ENCODE peak calls at places on chromosomes 1 and 21, in five cellular contexts. F is A549, N is H1, U is K562, J is HepG2. O is an unnamed sample.

GRCh38 chr1:170562644-170563338 is 30.8 kb downstream of the GORAB start:
- DNase-seq in N (peak), F (peak), J (peak), U (peak), O (peak)

GRCh38 chr1:53070621-53071020 is 8.6 kb downstream of the PODN start:
- DNase-seq in J (no peak), F (no peak), U (no peak), N (no peak), O (no peak)

GRCh38 chr1:107525961-107526360 is 385.1 kb downstream of the NTNG1 start:
- DNase-seq in U (no peak), N (no peak), J (peak), F (no peak), O (no peak)

GRCh38 chr1:107526524-107527198 is 385.8 kb downstream of the NTNG1 start:
- DNase-seq in F (no peak), J (peak), U (no peak), N (no peak), O (no peak)

GRCh38 chr1:66778266-66778665 is 22.8 kb downstream of the INSL5 start:
- DNase-seq in J (no peak), F (no peak), U (no peak), N (no peak), O (no peak)

GRCh38 chr1:231866392-231867331 is 240.1 kb downstream of the DISC1 start:
- DNase-seq in N (peak), F (peak), J (peak), U (peak), O (peak)

GRCh38 chr1:82549851-82550250 is 749.1 kb downstream of the ADGRL2 start:
- DNase-seq in U (no peak), J (no peak), N (no peak), F (no peak), O (no peak)

GRCh38 chr1:94543003-94543402 is 1.4 kb upstream of the F3 start:
- DNase-seq in N (no peak), J (no peak), U (no peak), F (no peak), O (peak)

GRCh38 chr1:89794406-89794805 is 26.4 kb upstream of the LRRC8D start:
- DNase-seq in N (no peak), J (no peak), U (no peak), F (no peak), O (peak)

GRCh38 chr1:3319874-3320245 is 134.6 kb upstream of the ARHGEF16 start:
- DNase-seq in F (peak), J (peak), N (peak), U (peak), O (peak)

GRCh38 chr1:224700915-224701531 is 84.9 kb downstream of the CNIH3 start:
- DNase-seq in F (peak), U (peak), N (no peak), J (peak), O (peak)
- TF ChIP-seq MAFK in F (no peak), U (no peak), N (no peak), J (no peak), O (no peak)

GRCh38 chr1:87951852-87952251 is 623.2 kb downstream of the LMO4 start:
- DNase-seq in N (no peak), J (no peak), F (no peak), U (no peak), O (peak)
- TF ChIP-seq MAFK in N (no peak), J (no peak), F (no peak), U (no peak), O (no peak)

GRCh38 chr1:1173793-1174415 is at the start of gene TTLL10:
- DNase-seq in U (no peak), N (no peak), F (no peak), J (no peak), O (no peak)
- TF ChIP-seq MAFK in U (no peak), N (no peak), F (no peak), J (no peak), O (no peak)

GRCh38 chr1:42379794-42380616 is 587 bp upstream of the RIMKLA start:
- DNase-seq in N (no peak), U (peak), F (peak), J (peak), O (peak)

GRCh38 chr1:42386051-42386450 is 5.5 kb downstream of the RIMKLA start:
- DNase-seq in U (no peak), J (no peak), F (no peak), N (no peak), O (no peak)

GRCh38 chr1:42385283-42385682 is 4.7 kb downstream of the RIMKLA start:
- DNase-seq in J (no peak), U (no peak), N (no peak), F (peak), O (peak)

GRCh38 chr1:42381424-42381673 is 757 bp downstream of the RIMKLA start:
- DNase-seq in N (no peak), U (no peak), F (no peak), J (no peak), O (no peak)

DNA sequence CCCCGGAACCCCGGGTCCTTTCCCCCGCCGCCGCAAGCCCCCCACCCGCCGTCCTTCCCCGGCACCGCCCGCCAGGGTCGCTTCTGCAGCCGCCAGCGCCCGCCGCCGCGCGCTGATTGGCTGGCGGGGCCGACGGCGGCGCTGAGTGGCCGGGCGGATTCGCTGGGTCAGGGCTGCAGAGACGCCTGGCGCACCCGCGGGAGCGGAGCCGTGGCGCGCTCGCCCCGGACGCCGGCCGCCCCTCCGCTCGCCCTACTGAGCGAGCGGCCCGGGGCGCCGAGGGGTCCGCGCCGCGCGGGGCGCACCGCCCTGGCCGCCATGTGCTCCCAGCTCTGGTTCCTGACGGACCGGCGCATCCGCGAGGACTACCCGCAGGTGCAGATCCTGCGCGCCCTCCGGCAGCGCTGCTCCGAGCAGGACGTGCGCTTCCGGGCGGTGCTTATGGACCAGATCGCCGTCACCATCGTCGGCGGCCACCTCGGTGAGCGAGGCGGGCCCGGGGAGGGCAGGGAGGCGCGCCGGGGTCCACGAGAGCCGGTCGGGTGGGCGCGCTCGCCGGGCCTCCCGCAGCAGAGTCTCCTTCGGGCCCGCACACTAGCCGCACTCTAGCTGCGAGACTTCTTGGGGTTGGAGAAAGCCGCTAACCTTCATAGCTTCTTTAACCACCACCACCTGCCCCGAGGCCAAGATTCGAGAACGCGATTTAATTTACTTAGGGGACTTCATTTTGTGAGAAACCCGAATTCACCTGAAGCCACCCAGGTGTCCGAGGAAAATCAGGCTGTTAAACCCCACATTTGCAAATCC is at the start of gene RIMKLA:
- DNase-seq in U (peak), J (peak), F (peak), N (no peak), O (peak)
- TF ChIP-seq MAFK in U (no peak), J (no peak), F (no peak), N (no peak), O (no peak)

GRCh38 chr1:27525296-27526271 is 35.6 kb upstream of the WASF2 start:
- DNase-seq in N (no peak), U (peak), F (peak), J (no peak), O (peak)
- TF ChIP-seq MAFK in N (no peak), U (no peak), F (no peak), J (no peak), O (no peak)

DNA sequence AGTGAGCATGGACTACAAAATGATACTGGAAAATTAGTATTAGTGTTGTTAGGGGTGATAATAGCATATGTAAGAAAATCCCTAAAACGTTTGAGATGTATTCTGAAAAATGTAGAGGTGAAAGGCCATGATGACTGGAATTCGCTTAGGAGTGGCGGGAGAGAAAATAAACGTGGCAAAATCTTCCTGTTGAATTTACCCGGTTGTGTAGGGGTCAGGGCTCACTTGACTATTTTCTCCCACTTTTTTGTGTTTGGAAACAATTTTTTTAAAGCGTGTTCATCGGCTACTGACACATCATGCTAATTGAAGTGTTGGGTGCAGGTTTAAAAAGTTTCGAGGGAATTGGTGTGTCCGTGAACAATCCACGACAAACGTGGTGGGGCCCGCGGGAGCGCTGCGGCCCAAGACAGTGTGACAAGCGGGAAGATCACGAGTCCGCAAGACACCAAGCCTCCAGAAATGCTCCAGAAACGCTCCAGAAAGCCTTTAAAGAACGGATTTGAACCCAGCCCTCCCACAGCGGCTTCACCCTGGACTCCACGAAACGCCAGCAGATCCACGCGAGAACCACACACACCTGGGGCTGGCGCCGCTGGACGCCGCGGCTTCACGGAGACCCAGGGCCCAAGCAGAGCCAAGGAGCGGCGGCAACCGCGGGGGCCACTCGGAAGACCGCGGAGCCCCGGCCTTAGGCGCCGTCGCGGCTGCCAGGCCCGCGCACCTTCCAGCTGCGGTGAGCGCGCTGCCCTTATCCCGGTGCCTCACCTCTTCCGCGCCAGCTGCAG is 573 bp downstream of the PSMG1 start:
- DNase-seq in F (peak), N (no peak), U (peak), J (no peak), O (no peak)
- TF ChIP-seq MAFK in F (no peak), N (no peak), U (no peak), J (no peak), O (no peak)

GRCh38 chr1:44784094-44785026 is 3.6 kb downstream of the BEST4 start:
- DNase-seq in J (peak), U (no peak), F (no peak), N (no peak), O (no peak)
- TF ChIP-seq MAFK in J (no peak), U (no peak), F (no peak), N (no peak), O (no peak)

GRCh38 chr1:35708179-35708891 is 10.3 kb downstream of the C1orf216 start:
- DNase-seq in U (no peak), J (no peak), F (no peak), N (no peak), O (no peak)

GRCh38 chr1:35702540-35702939 is 16.1 kb downstream of the C1orf216 start:
- DNase-seq in N (no peak), F (no peak), U (no peak), J (no peak), O (no peak)

GRCh38 chr1:35706846-35707245 is 11.8 kb downstream of the C1orf216 start:
- DNase-seq in F (no peak), J (no peak), N (no peak), U (no peak), O (no peak)

GRCh38 chr1:35708952-35709351 is 9.7 kb downstream of the C1orf216 start:
- DNase-seq in U (no peak), N (no peak), J (no peak), F (no peak), O (no peak)

DNA sequence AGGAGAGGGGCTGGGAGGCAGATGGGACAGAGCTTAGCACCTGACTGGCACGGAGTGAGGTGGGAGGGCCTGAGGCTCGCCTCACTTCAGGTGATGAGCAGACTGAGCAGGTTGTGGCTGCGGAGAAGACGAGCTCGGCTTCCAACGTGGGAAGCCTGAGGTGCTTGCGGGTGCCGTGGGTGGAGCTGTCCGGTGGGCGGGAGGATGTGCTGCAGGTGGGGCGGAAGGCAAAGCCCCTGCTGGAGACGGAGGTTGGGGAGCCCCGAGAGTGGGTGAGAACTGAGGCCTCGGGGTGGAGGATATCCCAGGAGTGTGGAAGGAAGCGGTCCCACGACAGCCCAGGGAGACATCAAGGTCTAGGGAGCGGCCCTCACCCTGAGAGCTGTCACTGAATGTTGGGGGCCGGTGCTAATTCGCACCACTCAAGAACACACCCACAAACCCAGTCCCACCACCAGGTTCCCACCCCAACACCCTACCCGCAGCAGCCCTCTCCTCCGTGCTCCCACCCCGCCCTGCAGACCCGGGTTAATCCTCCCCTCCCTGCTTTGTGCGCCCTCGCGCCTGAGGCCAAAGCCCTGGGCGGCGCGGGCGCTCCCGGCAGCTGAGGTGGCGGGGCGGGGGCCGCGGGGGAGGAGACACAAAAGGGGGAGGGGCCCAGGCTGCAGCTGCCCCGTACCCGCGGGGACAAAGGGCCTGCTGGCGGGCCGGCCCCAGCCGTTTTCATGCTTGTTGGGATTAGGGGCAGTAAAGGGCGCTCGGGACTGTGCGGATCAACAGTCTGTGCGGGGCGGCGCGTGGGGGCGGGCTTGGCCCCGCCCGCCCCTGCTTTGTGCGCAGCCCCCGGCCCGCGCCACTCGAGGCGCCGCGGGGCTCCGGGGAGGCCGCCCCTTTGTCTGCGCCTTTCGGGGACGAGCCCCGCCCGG is 11.2 kb downstream of the C1orf216 start:
- DNase-seq in N (no peak), F (no peak), U (peak), J (no peak), O (no peak)
- TF ChIP-seq MAFK in N (no peak), F (no peak), U (no peak), J (no peak), O (no peak)

O was measured in IMR-90.